ENCODE peak calls at places on chromosomes 12 and 14, in ten cellular contexts. One of them, this sample, is unnamed.

GRCh38 chr12:31221566-31221945 is 104.4 kb downstream of the SINHCAF start:
- DNase-seq in astrocyte of the spinal cord: no peak
- DNase-seq in gastrocnemius medialis: no peak
- DNase-seq in WERI-Rb-1: no peak
- DNase-seq in nephron progenitor cell: no peak
- DNase-seq in upper lobe of left lung: no peak
- DNase-seq in tibial artery: no peak
- DNase-seq in epithelial cell of esophagus: no peak
- DNase-seq in AG10803: no peak
- DNase-seq in neural progenitor cell: no peak
- DNase-seq in this sample: no peak

GRCh38 chr12:57049890-57050289 is at the start of gene MYO1A:
- DNase-seq in astrocyte of the spinal cord: no peak
- DNase-seq in gastrocnemius medialis: no peak
- DNase-seq in WERI-Rb-1: no peak
- DNase-seq in nephron progenitor cell: peak
- DNase-seq in upper lobe of left lung: no peak
- DNase-seq in tibial artery: no peak
- DNase-seq in epithelial cell of esophagus: peak
- DNase-seq in AG10803: no peak
- DNase-seq in neural progenitor cell: peak
- DNase-seq in this sample: no peak

GRCh38 chr12:130335517-130336392 is 1.9 kb upstream of the PIWIL1 start:
- DNase-seq in astrocyte of the spinal cord: peak
- DNase-seq in gastrocnemius medialis: no peak
- DNase-seq in WERI-Rb-1: peak
- DNase-seq in nephron progenitor cell: peak
- DNase-seq in upper lobe of left lung: no peak
- DNase-seq in tibial artery: no peak
- DNase-seq in epithelial cell of esophagus: peak
- DNase-seq in AG10803: peak
- DNase-seq in neural progenitor cell: peak
- DNase-seq in this sample: no peak

GRCh38 chr14:83827383-83827782 is 1702.6 kb upstream of the FLRT2 start:
- DNase-seq in astrocyte of the spinal cord: no peak
- DNase-seq in gastrocnemius medialis: no peak
- DNase-seq in WERI-Rb-1: no peak
- DNase-seq in nephron progenitor cell: no peak
- DNase-seq in upper lobe of left lung: no peak
- DNase-seq in tibial artery: no peak
- DNase-seq in epithelial cell of esophagus: no peak
- DNase-seq in AG10803: no peak
- DNase-seq in neural progenitor cell: no peak
- DNase-seq in this sample: no peak

GRCh38 chr14:21070610-21071224 is 613 bp downstream of the ARHGEF40 start:
- DNase-seq in astrocyte of the spinal cord: peak
- DNase-seq in gastrocnemius medialis: peak
- DNase-seq in WERI-Rb-1: peak
- DNase-seq in nephron progenitor cell: peak
- DNase-seq in upper lobe of left lung: peak
- DNase-seq in tibial artery: peak
- DNase-seq in epithelial cell of esophagus: peak
- DNase-seq in AG10803: peak
- DNase-seq in neural progenitor cell: peak
- DNase-seq in this sample: no peak

GRCh38 chr12:54413284-54414190 is 5.5 kb downstream of the ITGA5 start:
- DNase-seq in astrocyte of the spinal cord: no peak
- DNase-seq in gastrocnemius medialis: peak
- DNase-seq in WERI-Rb-1: no peak
- DNase-seq in nephron progenitor cell: no peak
- DNase-seq in upper lobe of left lung: no peak
- DNase-seq in tibial artery: peak
- DNase-seq in epithelial cell of esophagus: no peak
- DNase-seq in AG10803: peak
- DNase-seq in neural progenitor cell: no peak
- DNase-seq in this sample: peak

GRCh38 chr14:74425525-74426201 is 347 bp downstream of the SYNDIG1L start:
- DNase-seq in astrocyte of the spinal cord: no peak
- DNase-seq in gastrocnemius medialis: no peak
- DNase-seq in WERI-Rb-1: no peak
- DNase-seq in nephron progenitor cell: peak
- DNase-seq in upper lobe of left lung: peak
- DNase-seq in tibial artery: no peak
- DNase-seq in epithelial cell of esophagus: peak
- DNase-seq in AG10803: no peak
- DNase-seq in neural progenitor cell: peak
- DNase-seq in this sample: peak

GRCh38 chr12:2845280-2845679 is 10.4 kb upstream of the NRIP2 start:
- DNase-seq in astrocyte of the spinal cord: peak
- DNase-seq in gastrocnemius medialis: no peak
- DNase-seq in WERI-Rb-1: peak
- DNase-seq in nephron progenitor cell: peak
- DNase-seq in upper lobe of left lung: no peak
- DNase-seq in tibial artery: no peak
- DNase-seq in epithelial cell of esophagus: no peak
- DNase-seq in AG10803: peak
- DNase-seq in neural progenitor cell: peak
- DNase-seq in this sample: no peak

GRCh38 chr14:101405171-101405883 is 156.0 kb upstream of the DIO3 start:
- DNase-seq in astrocyte of the spinal cord: no peak
- DNase-seq in gastrocnemius medialis: peak
- DNase-seq in WERI-Rb-1: no peak
- DNase-seq in nephron progenitor cell: no peak
- DNase-seq in upper lobe of left lung: no peak
- DNase-seq in tibial artery: no peak
- DNase-seq in epithelial cell of esophagus: no peak
- DNase-seq in AG10803: peak
- DNase-seq in neural progenitor cell: no peak
- DNase-seq in this sample: no peak

GRCh38 chr14:101405931-101406330 is 155.4 kb upstream of the DIO3 start:
- DNase-seq in astrocyte of the spinal cord: no peak
- DNase-seq in gastrocnemius medialis: no peak
- DNase-seq in WERI-Rb-1: no peak
- DNase-seq in nephron progenitor cell: no peak
- DNase-seq in upper lobe of left lung: peak
- DNase-seq in tibial artery: no peak
- DNase-seq in epithelial cell of esophagus: no peak
- DNase-seq in AG10803: no peak
- DNase-seq in neural progenitor cell: no peak
- DNase-seq in this sample: no peak

GRCh38 chr14:101402936-101403660 is 158.2 kb upstream of the DIO3 start:
- DNase-seq in astrocyte of the spinal cord: no peak
- DNase-seq in gastrocnemius medialis: no peak
- DNase-seq in WERI-Rb-1: no peak
- DNase-seq in nephron progenitor cell: no peak
- DNase-seq in upper lobe of left lung: peak
- DNase-seq in tibial artery: peak
- DNase-seq in epithelial cell of esophagus: no peak
- DNase-seq in AG10803: peak
- DNase-seq in neural progenitor cell: no peak
- DNase-seq in this sample: no peak

GRCh38 chr14:101406921-101407320 is 154.4 kb upstream of the DIO3 start:
- DNase-seq in astrocyte of the spinal cord: no peak
- DNase-seq in gastrocnemius medialis: no peak
- DNase-seq in WERI-Rb-1: no peak
- DNase-seq in nephron progenitor cell: no peak
- DNase-seq in upper lobe of left lung: peak
- DNase-seq in tibial artery: no peak
- DNase-seq in epithelial cell of esophagus: no peak
- DNase-seq in AG10803: no peak
- DNase-seq in neural progenitor cell: no peak
- DNase-seq in this sample: no peak

GRCh38 chr14:101404426-101405170 is 156.7 kb upstream of the DIO3 start:
- DNase-seq in astrocyte of the spinal cord: no peak
- DNase-seq in gastrocnemius medialis: no peak
- DNase-seq in WERI-Rb-1: no peak
- DNase-seq in nephron progenitor cell: no peak
- DNase-seq in upper lobe of left lung: no peak
- DNase-seq in tibial artery: no peak
- DNase-seq in epithelial cell of esophagus: no peak
- DNase-seq in AG10803: no peak
- DNase-seq in neural progenitor cell: no peak
- DNase-seq in this sample: no peak
- TF ChIP-seq CTCF in astrocyte of the spinal cord: no peak
- TF ChIP-seq CTCF in gastrocnemius medialis: no peak
- TF ChIP-seq CTCF in WERI-Rb-1: no peak
- TF ChIP-seq CTCF in nephron progenitor cell: no peak
- TF ChIP-seq CTCF in upper lobe of left lung: no peak
- TF ChIP-seq CTCF in tibial artery: no peak
- TF ChIP-seq CTCF in epithelial cell of esophagus: no peak
- TF ChIP-seq CTCF in AG10803: no peak
- TF ChIP-seq CTCF in neural progenitor cell: no peak
- TF ChIP-seq CTCF in this sample: no peak

GRCh38 chr14:36066636-36067035 is 109.9 kb downstream of the PTCSC3 start:
- DNase-seq in astrocyte of the spinal cord: no peak
- DNase-seq in gastrocnemius medialis: no peak
- DNase-seq in WERI-Rb-1: no peak
- DNase-seq in nephron progenitor cell: no peak
- DNase-seq in upper lobe of left lung: no peak
- DNase-seq in tibial artery: no peak
- DNase-seq in epithelial cell of esophagus: peak
- DNase-seq in AG10803: no peak
- DNase-seq in neural progenitor cell: no peak
- DNase-seq in this sample: no peak

GRCh38 chr14:36069535-36069900 is 107.0 kb downstream of the PTCSC3 start:
- DNase-seq in astrocyte of the spinal cord: peak
- DNase-seq in gastrocnemius medialis: no peak
- DNase-seq in WERI-Rb-1: peak
- DNase-seq in nephron progenitor cell: peak
- DNase-seq in upper lobe of left lung: no peak
- DNase-seq in tibial artery: no peak
- DNase-seq in epithelial cell of esophagus: peak
- DNase-seq in AG10803: peak
- DNase-seq in neural progenitor cell: peak
- DNase-seq in this sample: no peak

GRCh38 chr14:36067428-36068187 is 108.9 kb downstream of the PTCSC3 start:
- DNase-seq in astrocyte of the spinal cord: no peak
- DNase-seq in gastrocnemius medialis: no peak
- DNase-seq in WERI-Rb-1: no peak
- DNase-seq in nephron progenitor cell: no peak
- DNase-seq in upper lobe of left lung: no peak
- DNase-seq in tibial artery: no peak
- DNase-seq in epithelial cell of esophagus: no peak
- DNase-seq in AG10803: no peak
- DNase-seq in neural progenitor cell: no peak
- DNase-seq in this sample: no peak

GRCh38 chr14:36068777-36069534 is 107.6 kb downstream of the PTCSC3 start:
- DNase-seq in astrocyte of the spinal cord: peak
- DNase-seq in gastrocnemius medialis: no peak
- DNase-seq in WERI-Rb-1: no peak
- DNase-seq in nephron progenitor cell: no peak
- DNase-seq in upper lobe of left lung: peak
- DNase-seq in tibial artery: no peak
- DNase-seq in epithelial cell of esophagus: peak
- DNase-seq in AG10803: peak
- DNase-seq in neural progenitor cell: no peak
- DNase-seq in this sample: no peak

DNA sequence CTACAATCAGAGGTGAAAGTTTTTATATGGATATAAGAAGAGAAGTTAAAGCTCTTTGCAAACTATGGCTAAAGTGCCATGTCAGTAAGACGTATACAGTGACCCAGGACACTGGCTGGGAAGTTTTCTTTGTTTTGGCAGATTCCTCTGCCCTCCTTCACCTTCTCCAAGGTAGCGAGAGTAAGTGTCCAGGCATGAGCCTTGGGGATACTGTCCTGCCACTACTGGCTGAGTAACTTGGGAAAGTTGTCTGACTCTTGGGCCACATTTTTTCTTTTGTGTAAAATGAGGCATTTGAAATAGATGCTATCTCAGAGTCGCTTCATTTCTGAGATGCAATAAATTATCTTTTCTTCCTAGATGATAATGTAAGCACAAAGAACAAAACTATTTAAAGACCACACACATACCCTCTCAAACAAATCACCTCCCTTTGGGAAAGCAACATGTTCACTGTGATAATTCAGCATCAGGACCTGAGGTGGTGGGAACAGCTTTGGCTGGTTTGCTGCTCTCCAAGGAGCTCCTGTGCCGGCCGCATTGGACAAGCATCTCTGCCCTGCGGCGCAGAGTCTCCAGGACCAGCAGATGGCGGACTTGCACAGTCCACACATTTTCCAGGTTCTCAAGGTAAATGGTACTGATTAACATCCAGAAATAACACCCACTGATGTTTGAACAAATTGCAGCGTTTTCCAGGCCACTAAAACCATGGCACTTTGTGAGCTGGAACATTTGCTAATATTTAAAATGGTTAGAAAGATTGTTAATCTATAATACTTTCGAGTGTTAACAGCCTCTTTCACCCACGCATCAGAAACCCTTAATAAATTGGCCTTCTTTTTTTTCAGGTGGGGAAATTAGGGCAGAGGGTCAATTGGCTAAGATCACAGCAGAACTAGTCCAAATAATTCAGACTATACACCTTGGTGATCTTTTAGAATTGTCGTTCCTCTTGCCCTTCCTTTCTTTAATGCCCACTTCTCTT is 106.2 kb downstream of the PTCSC3 start:
- DNase-seq in astrocyte of the spinal cord: peak
- DNase-seq in gastrocnemius medialis: no peak
- DNase-seq in WERI-Rb-1: peak
- DNase-seq in nephron progenitor cell: peak
- DNase-seq in upper lobe of left lung: peak
- DNase-seq in tibial artery: no peak
- DNase-seq in epithelial cell of esophagus: peak
- DNase-seq in AG10803: peak
- DNase-seq in neural progenitor cell: peak
- DNase-seq in this sample: no peak
- TF ChIP-seq CTCF in astrocyte of the spinal cord: peak
- TF ChIP-seq CTCF in gastrocnemius medialis: no peak
- TF ChIP-seq CTCF in WERI-Rb-1: peak
- TF ChIP-seq CTCF in nephron progenitor cell: peak
- TF ChIP-seq CTCF in upper lobe of left lung: peak
- TF ChIP-seq CTCF in tibial artery: peak
- TF ChIP-seq CTCF in epithelial cell of esophagus: peak
- TF ChIP-seq CTCF in AG10803: peak
- TF ChIP-seq CTCF in neural progenitor cell: peak
- TF ChIP-seq CTCF in this sample: no peak

GRCh38 chr12:127558363-127558762 is 708.6 kb upstream of the TMEM132C start:
- DNase-seq in astrocyte of the spinal cord: peak
- DNase-seq in gastrocnemius medialis: no peak
- DNase-seq in WERI-Rb-1: no peak
- DNase-seq in nephron progenitor cell: no peak
- DNase-seq in upper lobe of left lung: no peak
- DNase-seq in tibial artery: no peak
- DNase-seq in epithelial cell of esophagus: no peak
- DNase-seq in AG10803: no peak
- DNase-seq in neural progenitor cell: no peak
- DNase-seq in this sample: no peak

GRCh38 chr12:127562781-127563180 is 704.2 kb upstream of the TMEM132C start:
- DNase-seq in astrocyte of the spinal cord: no peak
- DNase-seq in gastrocnemius medialis: no peak
- DNase-seq in WERI-Rb-1: no peak
- DNase-seq in nephron progenitor cell: no peak
- DNase-seq in upper lobe of left lung: no peak
- DNase-seq in tibial artery: no peak
- DNase-seq in epithelial cell of esophagus: no peak
- DNase-seq in AG10803: no peak
- DNase-seq in neural progenitor cell: no peak
- DNase-seq in this sample: no peak

GRCh38 chr12:127556487-127556886 is 710.5 kb upstream of the TMEM132C start:
- DNase-seq in astrocyte of the spinal cord: no peak
- DNase-seq in gastrocnemius medialis: no peak
- DNase-seq in WERI-Rb-1: no peak
- DNase-seq in nephron progenitor cell: no peak
- DNase-seq in upper lobe of left lung: no peak
- DNase-seq in tibial artery: no peak
- DNase-seq in epithelial cell of esophagus: no peak
- DNase-seq in AG10803: no peak
- DNase-seq in neural progenitor cell: no peak
- DNase-seq in this sample: no peak

GRCh38 chr12:127560041-127560478 is 706.9 kb upstream of the TMEM132C start:
- DNase-seq in astrocyte of the spinal cord: no peak
- DNase-seq in gastrocnemius medialis: no peak
- DNase-seq in WERI-Rb-1: no peak
- DNase-seq in nephron progenitor cell: no peak
- DNase-seq in upper lobe of left lung: no peak
- DNase-seq in tibial artery: no peak
- DNase-seq in epithelial cell of esophagus: no peak
- DNase-seq in AG10803: no peak
- DNase-seq in neural progenitor cell: no peak
- DNase-seq in this sample: no peak

GRCh38 chr12:127559349-127560040 is 707.5 kb upstream of the TMEM132C start:
- DNase-seq in astrocyte of the spinal cord: peak
- DNase-seq in gastrocnemius medialis: no peak
- DNase-seq in WERI-Rb-1: peak
- DNase-seq in nephron progenitor cell: peak
- DNase-seq in upper lobe of left lung: no peak
- DNase-seq in tibial artery: no peak
- DNase-seq in epithelial cell of esophagus: peak
- DNase-seq in AG10803: peak
- DNase-seq in neural progenitor cell: peak
- DNase-seq in this sample: peak
- TF ChIP-seq CTCF in astrocyte of the spinal cord: peak
- TF ChIP-seq CTCF in gastrocnemius medialis: no peak
- TF ChIP-seq CTCF in WERI-Rb-1: peak
- TF ChIP-seq CTCF in nephron progenitor cell: peak
- TF ChIP-seq CTCF in upper lobe of left lung: no peak
- TF ChIP-seq CTCF in tibial artery: no peak
- TF ChIP-seq CTCF in epithelial cell of esophagus: no peak
- TF ChIP-seq CTCF in AG10803: peak
- TF ChIP-seq CTCF in neural progenitor cell: peak
- TF ChIP-seq CTCF in this sample: peak

DNA sequence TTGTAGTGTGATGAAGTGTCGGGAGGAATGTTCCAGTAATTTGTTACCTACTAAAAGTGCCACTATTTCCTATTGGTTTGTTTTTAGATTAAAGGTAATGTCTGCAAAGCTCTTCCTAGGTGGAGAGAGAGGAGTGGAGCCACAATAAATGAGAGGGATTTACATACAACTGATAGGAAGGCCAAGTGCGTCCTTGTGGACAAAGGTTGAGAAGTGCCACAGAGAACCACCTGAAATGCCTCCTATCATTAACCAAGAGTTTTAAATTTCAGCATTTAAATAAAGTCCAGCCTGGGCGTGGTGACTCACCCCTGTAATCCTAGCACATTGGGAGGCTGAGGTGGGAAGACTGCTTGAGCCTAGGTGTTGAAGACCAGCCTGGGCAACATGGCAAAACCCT is 2.5 kb upstream of the SNX6 start:
- DNase-seq in astrocyte of the spinal cord: no peak
- DNase-seq in gastrocnemius medialis: no peak
- DNase-seq in WERI-Rb-1: no peak
- DNase-seq in nephron progenitor cell: no peak
- DNase-seq in upper lobe of left lung: no peak
- DNase-seq in tibial artery: no peak
- DNase-seq in epithelial cell of esophagus: no peak
- DNase-seq in AG10803: no peak
- DNase-seq in neural progenitor cell: no peak
- DNase-seq in this sample: no peak
- TF ChIP-seq CTCF in astrocyte of the spinal cord: no peak
- TF ChIP-seq CTCF in gastrocnemius medialis: no peak
- TF ChIP-seq CTCF in WERI-Rb-1: no peak
- TF ChIP-seq CTCF in nephron progenitor cell: no peak
- TF ChIP-seq CTCF in upper lobe of left lung: no peak
- TF ChIP-seq CTCF in tibial artery: no peak
- TF ChIP-seq CTCF in epithelial cell of esophagus: no peak
- TF ChIP-seq CTCF in AG10803: no peak
- TF ChIP-seq CTCF in neural progenitor cell: no peak
- TF ChIP-seq CTCF in this sample: no peak